ENCODE peak calls at places on chromosomes 13 and 19, in six cellular contexts. One of them, this sample, is unnamed.

GRCh38 chr19:40191836-40192646 is 815 bp downstream of the MAP3K10 start:
- DNase-seq in HFF-Myc: no peak
- DNase-seq in stimulated activated CD4-positive, alpha-beta T cell treated with anti-CD3 and anti-CD28 coated beads, TNF-alpha, amount 100 ng/mL, for 1 hour: no peak
- DNase-seq in H54: peak; percentile 63
- DNase-seq in HT-29: no peak
- DNase-seq in ecto neural progenitor cell: peak; percentile 85
- DNase-seq in this sample: no peak

GRCh38 chr13:43272866-43273265 is 249.5 kb downstream of the DNAJC15 start:
- DNase-seq in HFF-Myc: no peak
- DNase-seq in ecto neural progenitor cell: no peak
- DNase-seq in H54: no peak
- DNase-seq in stimulated activated CD4-positive, alpha-beta T cell treated with anti-CD3 and anti-CD28 coated beads, TNF-alpha, amount 100 ng/mL, for 1 hour: no peak
- DNase-seq in HT-29: no peak
- DNase-seq in this sample: no peak

GRCh38 chr13:82693607-82694006 is 1188.7 kb downstream of the SLITRK1 start:
- DNase-seq in HT-29: no peak
- DNase-seq in ecto neural progenitor cell: no peak
- DNase-seq in stimulated activated CD4-positive, alpha-beta T cell treated with anti-CD3 and anti-CD28 coated beads, TNF-alpha, amount 100 ng/mL, for 1 hour: no peak
- DNase-seq in H54: no peak
- DNase-seq in HFF-Myc: no peak
- DNase-seq in this sample: no peak

GRCh38 chr19:20482721-20483120 is 82.9 kb downstream of the ZNF737 start:
- DNase-seq in stimulated activated CD4-positive, alpha-beta T cell treated with anti-CD3 and anti-CD28 coated beads, TNF-alpha, amount 100 ng/mL, for 1 hour: no peak
- DNase-seq in ecto neural progenitor cell: no peak
- DNase-seq in HFF-Myc: no peak
- DNase-seq in H54: no peak
- DNase-seq in HT-29: no peak
- DNase-seq in this sample: no peak

GRCh38 chr13:73228546-73228945 is 169.7 kb downstream of the KLF5 start:
- DNase-seq in stimulated activated CD4-positive, alpha-beta T cell treated with anti-CD3 and anti-CD28 coated beads, TNF-alpha, amount 100 ng/mL, for 1 hour: no peak
- DNase-seq in HFF-Myc: no peak
- DNase-seq in HT-29: peak; percentile 74
- DNase-seq in ecto neural progenitor cell: no peak
- DNase-seq in H54: no peak
- DNase-seq in this sample: no peak

GRCh38 chr19:18233224-18233825 is 7.1 kb upstream of the PDE4C start:
- DNase-seq in stimulated activated CD4-positive, alpha-beta T cell treated with anti-CD3 and anti-CD28 coated beads, TNF-alpha, amount 100 ng/mL, for 1 hour: no peak
- DNase-seq in HFF-Myc: no peak
- DNase-seq in ecto neural progenitor cell: no peak
- DNase-seq in H54: no peak
- DNase-seq in HT-29: no peak
- DNase-seq in this sample: no peak

GRCh38 chr13:99829593-99830239 is 141.9 kb downstream of the ZIC5 start:
- DNase-seq in HT-29: no peak
- DNase-seq in stimulated activated CD4-positive, alpha-beta T cell treated with anti-CD3 and anti-CD28 coated beads, TNF-alpha, amount 100 ng/mL, for 1 hour: no peak
- DNase-seq in H54: no peak
- DNase-seq in ecto neural progenitor cell: no peak
- DNase-seq in HFF-Myc: no peak
- DNase-seq in this sample: no peak

GRCh38 chr19:55638864-55639359 is 1.9 kb upstream of the ZNF580 start:
- DNase-seq in stimulated activated CD4-positive, alpha-beta T cell treated with anti-CD3 and anti-CD28 coated beads, TNF-alpha, amount 100 ng/mL, for 1 hour: no peak
- DNase-seq in HT-29: peak; percentile 83
- DNase-seq in HFF-Myc: no peak
- DNase-seq in ecto neural progenitor cell: no peak
- DNase-seq in H54: no peak
- DNase-seq in this sample: peak; percentile 33

GRCh38 chr13:79466852-79467251 is 14.1 kb upstream of the NDFIP2 start:
- DNase-seq in ecto neural progenitor cell: no peak
- DNase-seq in H54: no peak
- DNase-seq in HFF-Myc: no peak
- DNase-seq in HT-29: no peak
- DNase-seq in stimulated activated CD4-positive, alpha-beta T cell treated with anti-CD3 and anti-CD28 coated beads, TNF-alpha, amount 100 ng/mL, for 1 hour: no peak
- DNase-seq in this sample: no peak

GRCh38 chr19:39590265-39590664 is 12.1 kb upstream of the LGALS13 start:
- DNase-seq in H54: no peak
- DNase-seq in HT-29: peak; percentile 26
- DNase-seq in ecto neural progenitor cell: no peak
- DNase-seq in HFF-Myc: no peak
- DNase-seq in stimulated activated CD4-positive, alpha-beta T cell treated with anti-CD3 and anti-CD28 coated beads, TNF-alpha, amount 100 ng/mL, for 1 hour: no peak
- DNase-seq in this sample: no peak

GRCh38 chr19:15213715-15214381 is 13.1 kb upstream of the NOTCH3 start:
- DNase-seq in H54: no peak
- DNase-seq in stimulated activated CD4-positive, alpha-beta T cell treated with anti-CD3 and anti-CD28 coated beads, TNF-alpha, amount 100 ng/mL, for 1 hour: no peak
- DNase-seq in HT-29: no peak
- DNase-seq in ecto neural progenitor cell: no peak
- DNase-seq in HFF-Myc: no peak
- DNase-seq in this sample: no peak

GRCh38 chr13:26599403-26599802 is 41.9 kb downstream of the WASF3 start:
- DNase-seq in ecto neural progenitor cell: no peak
- DNase-seq in HFF-Myc: no peak
- DNase-seq in H54: no peak
- DNase-seq in stimulated activated CD4-positive, alpha-beta T cell treated with anti-CD3 and anti-CD28 coated beads, TNF-alpha, amount 100 ng/mL, for 1 hour: no peak
- DNase-seq in HT-29: no peak
- DNase-seq in this sample: no peak

GRCh38 chr13:114212096-114212495 is 22.6 kb upstream of the CDC16 start:
- DNase-seq in HFF-Myc: no peak
- DNase-seq in ecto neural progenitor cell: no peak
- DNase-seq in HT-29: no peak
- DNase-seq in H54: peak; percentile 44
- DNase-seq in stimulated activated CD4-positive, alpha-beta T cell treated with anti-CD3 and anti-CD28 coated beads, TNF-alpha, amount 100 ng/mL, for 1 hour: no peak
- DNase-seq in this sample: no peak

GRCh38 chr19:45471866-45472556 is 4.2 kb downstream of the FOSB start:
- DNase-seq in HT-29: peak; percentile 66
- DNase-seq in ecto neural progenitor cell: no peak
- DNase-seq in HFF-Myc: no peak
- DNase-seq in stimulated activated CD4-positive, alpha-beta T cell treated with anti-CD3 and anti-CD28 coated beads, TNF-alpha, amount 100 ng/mL, for 1 hour: no peak
- DNase-seq in H54: no peak
- DNase-seq in this sample: no peak

GRCh38 chr19:50203281-50204080 is at the start of gene MYH14:
- DNase-seq in HT-29: peak; percentile 100
- DNase-seq in HFF-Myc: no peak
- DNase-seq in ecto neural progenitor cell: peak; percentile 96
- DNase-seq in stimulated activated CD4-positive, alpha-beta T cell treated with anti-CD3 and anti-CD28 coated beads, TNF-alpha, amount 100 ng/mL, for 1 hour: no peak
- DNase-seq in H54: no peak
- DNase-seq in this sample: no peak

GRCh38 chr13:98141938-98142426 is 912 bp upstream of the FARP1 start:
- DNase-seq in ecto neural progenitor cell: peak; percentile 73
- DNase-seq in HT-29: peak; percentile 71
- DNase-seq in H54: no peak
- DNase-seq in stimulated activated CD4-positive, alpha-beta T cell treated with anti-CD3 and anti-CD28 coated beads, TNF-alpha, amount 100 ng/mL, for 1 hour: no peak
- DNase-seq in HFF-Myc: no peak
- DNase-seq in this sample: no peak

GRCh38 chr13:95709101-95709500 is 32.2 kb downstream of the DNAJC3 start:
- DNase-seq in HT-29: no peak
- DNase-seq in stimulated activated CD4-positive, alpha-beta T cell treated with anti-CD3 and anti-CD28 coated beads, TNF-alpha, amount 100 ng/mL, for 1 hour: no peak
- DNase-seq in HFF-Myc: no peak
- DNase-seq in ecto neural progenitor cell: no peak
- DNase-seq in H54: no peak
- DNase-seq in this sample: no peak